ENCODE peak calls at places on chromosomes 7 and 10, in four cellular contexts. L is choroid plexus epithelial cell, F is Peyer's patch, S is NB4. T is an unnamed sample.

GRCh38 chr7:54992876-54993490 is 25.8 kb upstream of the EGFR start:
- DNase-seq in F (no peak), S (peak), L (peak), T (no peak)

GRCh38 chr7:130673066-130673465 is 4.5 kb upstream of the COPG2 start:
- DNase-seq in F (no peak), S (no peak), L (no peak), T (peak)

GRCh38 chr10:29246449-29246848 is 42.4 kb upstream of the LYZL1 start:
- DNase-seq in F (no peak), L (no peak), S (no peak), T (no peak)

GRCh38 chr10:130762481-130762880 is 549.0 kb downstream of the TCERG1L start:
- DNase-seq in L (no peak), F (no peak), S (no peak), T (no peak)

GRCh38 chr7:128160296-128160695 is 80.8 kb upstream of the LEP start:
- DNase-seq in F (no peak), L (no peak), S (no peak), T (no peak)

GRCh38 chr7:142808802-142809583 is 38.2 kb downstream of the PRSS2 start:
- DNase-seq in F (peak), L (no peak), S (peak), T (peak)

GRCh38 chr7:132655071-132655761 is 78.9 kb upstream of the PLXNA4 start:
- DNase-seq in S (peak), F (peak), L (peak), T (no peak)

GRCh38 chr10:14560274-14560673 is 214.4 kb downstream of the FAM107B start:
- DNase-seq in S (peak), L (peak), F (no peak), T (peak)

GRCh38 chr10:68560916-68561691 is 967 bp downstream of the TET1 start:
- DNase-seq in L (peak), S (peak), F (no peak), T (no peak)

GRCh38 chr10:118753331-118753730 is 1.4 kb downstream of the CACUL1 start:
- DNase-seq in L (peak), S (no peak), F (no peak), T (peak)

GRCh38 chr10:62062752-62063512 is 161.4 kb downstream of the ARID5B start:
- DNase-seq in L (no peak), S (no peak), F (no peak), T (no peak)

GRCh38 chr7:27944626-27945025 is 204.7 kb downstream of the TAX1BP1 start:
- DNase-seq in S (no peak), L (no peak), F (no peak), T (no peak)

GRCh38 chr10:62166331-62167154 is 102.1 kb downstream of the RTKN2 start:
- DNase-seq in S (no peak), L (peak), F (no peak), T (no peak)

GRCh38 chr7:107446988-107447387 is 22.9 kb upstream of the GPR22 start:
- DNase-seq in S (no peak), L (peak), F (no peak), T (peak)

GRCh38 chr10:60270426-60270825 is 119.2 kb downstream of the ANK3 start:
- DNase-seq in S (no peak), F (no peak), L (no peak), T (peak)

GRCh38 chr7:22375359-22376048 is 18.6 kb upstream of the RAPGEF5 start:
- DNase-seq in S (no peak), L (no peak), F (no peak), T (peak)

GRCh38 chr7:84188811-84189405 is 5.7 kb downstream of the SEMA3A start:
- DNase-seq in F (no peak), L (peak), S (peak), T (peak)
- TF ChIP-seq CTCF in F (peak), L (peak), S (peak), T (peak)

DNA sequence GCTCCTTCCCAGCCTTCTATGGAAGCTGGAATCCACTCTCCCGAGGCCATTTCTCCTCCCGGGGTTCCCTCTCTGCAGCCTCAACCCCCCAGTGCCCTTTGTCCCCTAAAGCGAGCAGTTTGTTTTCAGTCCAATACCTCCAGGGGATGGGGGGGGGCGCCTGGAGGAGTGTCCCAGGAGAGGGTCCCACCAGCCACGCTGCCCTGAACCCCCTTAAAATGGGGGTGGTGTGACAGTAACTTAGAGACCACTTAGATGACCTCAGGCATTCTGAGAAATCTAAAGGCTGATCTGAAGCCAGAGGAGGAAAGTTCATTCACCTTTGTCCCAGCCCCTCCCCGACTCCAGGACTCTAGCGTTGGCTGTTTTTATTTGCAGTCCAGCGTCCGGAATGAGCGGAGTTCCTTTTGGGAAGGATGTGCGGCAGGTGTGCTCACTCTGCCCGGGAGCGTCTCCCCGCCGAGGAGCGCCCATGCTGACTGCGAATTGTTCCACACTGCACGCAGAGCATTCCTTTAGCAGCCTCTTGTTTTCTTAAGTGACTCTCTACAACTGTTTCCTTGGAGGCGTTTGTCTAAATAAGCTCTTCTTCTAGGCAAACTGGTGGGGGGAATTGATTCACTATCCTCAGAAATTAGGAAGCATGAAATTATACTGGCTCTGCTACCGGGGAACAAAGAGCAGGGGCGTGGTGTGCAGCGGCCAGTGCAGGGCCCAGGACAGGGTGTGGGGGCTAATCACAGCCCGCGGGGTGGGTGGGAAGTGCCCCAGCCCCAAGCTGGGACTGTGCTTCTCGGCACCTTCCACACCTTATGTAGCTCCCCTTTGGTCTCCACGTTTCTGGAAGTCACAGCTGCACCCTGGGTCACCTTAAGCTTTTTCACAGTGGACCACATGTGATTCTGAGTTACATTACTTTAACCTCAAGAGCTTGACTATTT is 46.3 kb downstream of the SYPL1 start:
- DNase-seq in F (no peak), S (no peak), L (peak), T (peak)
- H3K4me3 ChIP-seq in F (peak), S (no peak), L (peak), T (no peak)

GRCh38 chr7:122699017-122699416 is at the start of gene RNF133:
- DNase-seq in L (no peak), S (no peak), F (no peak), T (no peak)

DNA sequence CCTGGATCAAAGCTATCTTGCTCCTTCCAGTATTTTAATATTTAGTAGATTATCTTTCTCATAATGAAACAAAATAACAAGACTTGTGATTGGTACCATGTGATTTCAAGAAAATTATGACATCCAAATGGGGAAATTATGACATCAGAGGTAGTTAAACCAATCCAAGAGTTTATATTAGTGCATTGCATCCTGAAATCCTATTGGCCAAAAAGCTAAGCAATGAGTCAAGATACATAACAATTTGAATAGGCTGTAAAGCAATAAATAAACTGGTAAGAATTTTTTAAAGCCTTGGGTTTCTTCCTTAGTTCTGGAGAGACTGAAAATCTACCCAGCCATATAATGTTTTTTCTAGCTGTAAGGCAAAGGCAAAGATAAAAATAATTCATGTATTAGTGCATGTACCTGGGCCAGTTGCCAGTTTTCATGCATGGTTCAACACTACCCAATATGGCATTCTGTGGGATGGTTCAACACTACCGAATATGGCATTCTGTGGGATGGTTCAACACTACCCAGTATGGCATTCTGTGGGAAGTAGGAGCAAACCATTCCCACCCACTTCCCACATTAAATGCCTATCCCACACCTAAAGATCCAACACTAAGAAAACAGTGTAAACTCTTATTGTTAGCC is at the start of gene RNF148:
- DNase-seq in F (no peak), L (no peak), S (no peak), T (no peak)
- TF ChIP-seq CTCF in F (no peak), L (no peak), S (no peak), T (no peak)

GRCh38 chr10:34551295-34551694 is 263.8 kb downstream of the PARD3 start:
- DNase-seq in S (no peak), L (no peak), F (no peak), T (no peak)
- H3K4me3 ChIP-seq in S (no peak), L (no peak), F (no peak), T (no peak)